ENCODE peak calls at places on chromosomes 5 and 9, in six cellular contexts. G is H1, L is K562, N is GM12878, O is HepG2, T is GM12891. I is an unnamed sample.

GRCh38 chr9:131566158-131566557 is 20.8 kb downstream of the PRRT1B start:
- DNase-seq in G (no peak), L (no peak), N (no peak), O (no peak), T (no peak), I (no peak)

GRCh38 chr5:127957701-127958190 is 125.8 kb upstream of the SLC12A2 start:
- DNase-seq in G (no peak), L (no peak), N (no peak), O (no peak), T (no peak), I (no peak)

GRCh38 chr5:105508519-105508918 is 1945.9 kb upstream of the NUDT12 start:
- DNase-seq in G (no peak), L (no peak), N (no peak), O (no peak), T (no peak), I (no peak)

GRCh38 chr5:101976933-101977332 is 319.2 kb downstream of the SLCO4C1 start:
- DNase-seq in G (no peak), L (no peak), N (no peak), O (no peak), T (no peak), I (no peak)

GRCh38 chr9:5571629-5572232 is 57.2 kb upstream of the RIC1 start:
- DNase-seq in G (no peak), L (no peak), N (no peak), O (no peak), T (no peak), I (no peak)

GRCh38 chr5:168291281-168291960 is at the start of gene WWC1:
- DNase-seq in G (peak; percentile 92), L (no peak), N (peak; percentile 31), O (peak; percentile 63), T (peak; percentile 80), I (peak; percentile 71)

GRCh38 chr5:66945389-66946349 is 250.9 kb downstream of the CD180 start:
- DNase-seq in G (no peak), L (no peak), N (no peak), O (no peak), T (no peak), I (no peak)

GRCh38 chr5:138650999-138651766 is 76.0 kb upstream of the HSPA9 start:
- DNase-seq in G (no peak), L (no peak), N (no peak), O (no peak), T (no peak), I (no peak)

GRCh38 chr5:167105951-167106350 is 1185.5 kb upstream of the WWC1 start:
- DNase-seq in G (no peak), L (no peak), N (no peak), O (no peak), T (no peak), I (no peak)

GRCh38 chr5:167104351-167104750 is 1187.1 kb upstream of the WWC1 start:
- DNase-seq in G (no peak), L (no peak), N (no peak), O (no peak), T (no peak), I (no peak)
- TF ChIP-seq TAF1 in G (no peak), L (no peak), N (no peak), O (no peak), T (no peak), I (no peak)

GRCh38 chr9:133149130-133150015 is 14.3 kb downstream of the GBGT1 start:
- DNase-seq in G (peak; percentile 90), L (peak; percentile 98), N (peak; percentile 85), O (peak; percentile 82), T (peak; percentile 97), I (peak; percentile 98)

GRCh38 chr9:133147412-133148271 is 16.1 kb downstream of the GBGT1 start:
- DNase-seq in G (peak; percentile 97), L (peak; percentile 73), N (no peak), O (peak; percentile 70), T (peak; percentile 75), I (peak; percentile 69)

GRCh38 chr9:133146746-133147411 is 16.8 kb downstream of the GBGT1 start:
- DNase-seq in G (no peak), L (no peak), N (no peak), O (no peak), T (no peak), I (no peak)

GRCh38 chr9:133151041-133151440 is 12.7 kb downstream of the GBGT1 start:
- DNase-seq in G (no peak), L (no peak), N (no peak), O (no peak), T (no peak), I (no peak)

DNA sequence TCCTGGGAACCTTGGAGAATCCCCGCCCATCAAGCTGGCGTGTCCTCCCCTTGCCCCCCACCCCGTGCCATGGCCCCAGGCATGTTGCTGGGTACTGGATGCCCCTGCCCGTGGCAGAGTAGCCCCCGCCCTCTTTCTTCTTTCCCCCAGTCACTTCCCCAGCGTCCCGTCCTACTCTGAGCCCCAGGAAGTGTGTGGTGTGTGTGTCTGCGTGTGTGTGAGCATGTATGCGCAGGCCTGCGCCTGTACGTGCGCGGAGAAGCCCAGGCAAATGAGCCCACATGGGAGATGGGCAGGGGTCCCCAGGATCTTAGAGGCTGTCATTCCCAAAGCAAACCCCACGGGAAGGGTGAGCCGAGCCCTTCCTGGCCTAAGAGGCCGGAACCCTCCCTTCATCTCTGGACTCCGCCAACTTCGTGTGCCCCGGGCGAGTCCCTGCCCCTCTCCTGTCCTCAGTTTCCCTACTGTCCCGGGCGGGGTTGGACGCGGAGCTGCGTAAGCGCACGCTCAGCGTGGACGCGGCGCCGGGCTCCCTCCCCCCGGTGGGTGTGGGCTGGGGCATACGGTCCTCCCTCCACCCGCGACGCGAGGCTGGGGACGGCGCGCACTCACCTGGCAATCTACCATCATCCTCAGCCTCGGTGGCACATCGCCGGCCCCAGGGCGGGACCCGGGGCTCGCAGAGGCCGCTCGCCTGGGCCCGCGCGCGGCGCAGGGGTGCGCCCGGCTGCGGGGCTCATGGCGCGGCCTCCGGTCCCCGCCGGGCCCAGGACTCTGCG is 15.2 kb downstream of the GBGT1 start:
- DNase-seq in G (peak; percentile 64), L (no peak), N (no peak), O (no peak), T (no peak), I (peak; percentile 57)
- TF ChIP-seq POLR2A in G (no peak), L (peak; percentile 44), N (no peak), O (no peak), T (no peak), I (no peak)

GRCh38 chr5:157575096-157575872 is at the start of gene ADAM19:
- DNase-seq in G (peak; percentile 84), L (peak; percentile 62), N (no peak), O (no peak), T (peak; percentile 57), I (peak; percentile 68)
- TF ChIP-seq TAF1 in G (no peak), L (no peak), N (no peak), O (no peak), T (no peak), I (no peak)

DNA sequence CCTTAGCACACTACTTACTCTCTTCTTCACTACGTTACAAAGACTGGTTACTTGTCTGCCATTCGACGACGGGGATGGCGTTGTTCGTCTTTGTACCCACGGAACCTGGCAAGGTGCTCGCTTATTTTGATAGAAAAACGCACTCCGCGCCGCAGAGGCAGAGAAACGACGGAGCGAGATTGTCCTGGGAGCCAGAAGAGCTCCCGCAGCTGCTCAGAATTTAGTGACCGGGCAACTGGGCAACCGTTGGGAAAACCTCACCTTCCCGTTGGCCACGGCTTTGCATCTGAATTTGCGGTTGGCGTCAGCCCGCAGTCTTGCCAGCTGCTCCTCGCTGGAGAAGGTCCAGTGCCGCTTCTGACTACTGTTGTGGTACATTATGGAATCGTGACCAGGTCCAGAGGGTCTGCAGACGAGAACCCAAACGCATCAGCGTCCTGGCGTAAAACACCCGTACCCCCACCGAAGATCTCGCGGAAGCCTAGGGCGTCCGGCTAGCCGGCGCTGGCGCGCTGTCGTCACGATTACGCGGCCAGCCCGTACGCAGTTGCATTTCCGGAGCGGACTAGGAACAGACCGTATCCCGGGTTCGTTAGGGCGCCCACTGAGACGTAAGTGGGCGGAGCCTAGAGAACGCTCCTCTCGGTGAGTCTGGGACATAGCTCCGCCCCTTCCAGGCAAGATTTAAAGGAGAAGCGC is at the start of gene CCNH:
- DNase-seq in G (peak; percentile 93), L (peak; percentile 94), N (peak; percentile 93), O (peak; percentile 96), T (peak; percentile 48), I (peak; percentile 57)
- TF ChIP-seq POLR2A in G (peak; percentile 68), L (peak; percentile 92), N (peak; percentile 97), O (peak; percentile 92), T (peak; percentile 88), I (peak; percentile 94)

GRCh38 chr5:148841519-148841918 is 15.1 kb downstream of the ADRB2 start:
- DNase-seq in G (no peak), L (no peak), N (no peak), O (no peak), T (no peak), I (no peak)
- TF ChIP-seq TAF1 in G (no peak), L (no peak), N (no peak), O (no peak), T (no peak), I (no peak)

GRCh38 chr9:74887041-74887980 is at the start of gene TRPM6:
- DNase-seq in G (peak; percentile 73), L (peak; percentile 9), N (no peak), O (peak; percentile 66), T (no peak), I (peak; percentile 10)
- TF ChIP-seq POLR2A in G (no peak), L (no peak), N (no peak), O (no peak), T (no peak), I (no peak)

GRCh38 chr9:121325387-121325786 is 44.7 kb downstream of the STOM start:
- DNase-seq in G (no peak), L (no peak), N (no peak), O (no peak), T (no peak), I (no peak)
- TF ChIP-seq TAF1 in G (no peak), L (no peak), N (no peak), O (no peak), T (no peak), I (no peak)